ENCODE peak calls at places on chromosome 14, in seven cellular contexts. One of them, this sample, is unnamed.
A peak's percentile ranks its signal among the peaks of the same experiment; 100 is the strongest.

GRCh38 chr14:104726600-104727451 is 2.8 kb downstream of the ADSS1 start:
- DNase-seq in GM12865: no peak
- DNase-seq in nucleus accumbens: no peak
- DNase-seq in NCI-H1417 treated with DMSO at 0.1 percent for 48 hours: no peak
- DNase-seq in tibial artery: no peak
- DNase-seq in esophagus squamous epithelium: no peak
- DNase-seq in KG1: no peak
- DNase-seq in this sample: no peak

GRCh38 chr14:98437113-98437512 is 834.9 kb downstream of the BCL11B start:
- DNase-seq in GM12865: no peak
- DNase-seq in nucleus accumbens: no peak
- DNase-seq in NCI-H1417 treated with DMSO at 0.1 percent for 48 hours: no peak
- DNase-seq in tibial artery: no peak
- DNase-seq in esophagus squamous epithelium: no peak
- DNase-seq in KG1: no peak
- DNase-seq in this sample: no peak

GRCh38 chr14:99412122-99413061 is 68.3 kb downstream of the SETD3 start:
- DNase-seq in GM12865: no peak
- DNase-seq in nucleus accumbens: no peak
- DNase-seq in NCI-H1417 treated with DMSO at 0.1 percent for 48 hours: no peak
- DNase-seq in tibial artery: no peak
- DNase-seq in esophagus squamous epithelium: no peak
- DNase-seq in KG1: no peak
- DNase-seq in this sample: no peak

GRCh38 chr14:85333313-85333712 is 196.6 kb upstream of the FLRT2 start:
- DNase-seq in GM12865: no peak
- DNase-seq in nucleus accumbens: no peak
- DNase-seq in NCI-H1417 treated with DMSO at 0.1 percent for 48 hours: no peak
- DNase-seq in tibial artery: no peak
- DNase-seq in esophagus squamous epithelium: no peak
- DNase-seq in KG1: no peak
- DNase-seq in this sample: no peak

GRCh38 chr14:85402546-85403162 is 127.3 kb upstream of the FLRT2 start:
- DNase-seq in GM12865: no peak
- DNase-seq in nucleus accumbens: no peak
- DNase-seq in NCI-H1417 treated with DMSO at 0.1 percent for 48 hours: no peak
- DNase-seq in tibial artery: no peak
- DNase-seq in esophagus squamous epithelium: no peak
- DNase-seq in KG1: no peak
- DNase-seq in this sample: no peak

GRCh38 chr14:78530078-78530477 is 359.9 kb downstream of the NRXN3 start:
- DNase-seq in GM12865: peak; percentile 48
- DNase-seq in nucleus accumbens: no peak
- DNase-seq in NCI-H1417 treated with DMSO at 0.1 percent for 48 hours: no peak
- DNase-seq in tibial artery: no peak
- DNase-seq in esophagus squamous epithelium: no peak
- DNase-seq in KG1: peak; percentile 2
- DNase-seq in this sample: peak; percentile 59

GRCh38 chr14:74018029-74018703 is 922 bp downstream of the ENTPD5 start:
- DNase-seq in GM12865: no peak
- DNase-seq in nucleus accumbens: no peak
- DNase-seq in NCI-H1417 treated with DMSO at 0.1 percent for 48 hours: no peak
- DNase-seq in tibial artery: no peak
- DNase-seq in esophagus squamous epithelium: no peak
- DNase-seq in KG1: no peak
- DNase-seq in this sample: peak; percentile 74

GRCh38 chr14:69281450-69282169 is 21.7 kb downstream of the GALNT16 start:
- DNase-seq in GM12865: peak; percentile 36
- DNase-seq in nucleus accumbens: no peak
- DNase-seq in NCI-H1417 treated with DMSO at 0.1 percent for 48 hours: no peak
- DNase-seq in tibial artery: peak; percentile 52
- DNase-seq in esophagus squamous epithelium: no peak
- DNase-seq in KG1: no peak
- DNase-seq in this sample: peak; percentile 20

GRCh38 chr14:84090837-84091236 is 1439.1 kb upstream of the FLRT2 start:
- DNase-seq in GM12865: no peak
- DNase-seq in nucleus accumbens: no peak
- DNase-seq in NCI-H1417 treated with DMSO at 0.1 percent for 48 hours: no peak
- DNase-seq in tibial artery: no peak
- DNase-seq in esophagus squamous epithelium: no peak
- DNase-seq in KG1: no peak
- DNase-seq in this sample: no peak

GRCh38 chr14:23409966-23410635 is 2.0 kb upstream of the MYH6 start:
- DNase-seq in GM12865: no peak
- DNase-seq in nucleus accumbens: no peak
- DNase-seq in NCI-H1417 treated with DMSO at 0.1 percent for 48 hours: no peak
- DNase-seq in tibial artery: no peak
- DNase-seq in esophagus squamous epithelium: no peak
- DNase-seq in KG1: no peak
- DNase-seq in this sample: no peak

GRCh38 chr14:32656609-32657008 is 282.1 kb upstream of the NPAS3 start:
- DNase-seq in GM12865: no peak
- DNase-seq in nucleus accumbens: no peak
- DNase-seq in NCI-H1417 treated with DMSO at 0.1 percent for 48 hours: no peak
- DNase-seq in tibial artery: no peak
- DNase-seq in esophagus squamous epithelium: no peak
- DNase-seq in KG1: no peak
- DNase-seq in this sample: no peak

GRCh38 chr14:64953310-64953654 is 10.7 kb upstream of the GPX2 start:
- DNase-seq in GM12865: no peak
- DNase-seq in nucleus accumbens: no peak
- DNase-seq in NCI-H1417 treated with DMSO at 0.1 percent for 48 hours: no peak
- DNase-seq in tibial artery: no peak
- DNase-seq in esophagus squamous epithelium: no peak
- DNase-seq in KG1: no peak
- DNase-seq in this sample: no peak

GRCh38 chr14:38777401-38777800 is 325.6 kb downstream of the SEC23A start:
- DNase-seq in GM12865: no peak
- DNase-seq in nucleus accumbens: no peak
- DNase-seq in NCI-H1417 treated with DMSO at 0.1 percent for 48 hours: no peak
- DNase-seq in tibial artery: no peak
- DNase-seq in esophagus squamous epithelium: no peak
- DNase-seq in KG1: no peak
- DNase-seq in this sample: no peak

GRCh38 chr14:50068496-50068895 is 47.9 kb downstream of the VCPKMT start:
- DNase-seq in GM12865: no peak
- DNase-seq in nucleus accumbens: no peak
- DNase-seq in NCI-H1417 treated with DMSO at 0.1 percent for 48 hours: no peak
- DNase-seq in tibial artery: no peak
- DNase-seq in esophagus squamous epithelium: no peak
- DNase-seq in KG1: no peak
- DNase-seq in this sample: no peak

GRCh38 chr14:20707622-20708021 is 19.1 kb downstream of the ANG start:
- DNase-seq in GM12865: no peak
- DNase-seq in nucleus accumbens: no peak
- DNase-seq in NCI-H1417 treated with DMSO at 0.1 percent for 48 hours: no peak
- DNase-seq in tibial artery: no peak
- DNase-seq in esophagus squamous epithelium: no peak
- DNase-seq in KG1: no peak
- DNase-seq in this sample: peak; percentile 27

GRCh38 chr14:35400707-35401421 is 3.7 kb downstream of the NFKBIA start:
- DNase-seq in GM12865: peak; percentile 50
- DNase-seq in nucleus accumbens: no peak
- DNase-seq in NCI-H1417 treated with DMSO at 0.1 percent for 48 hours: no peak
- DNase-seq in tibial artery: no peak
- DNase-seq in esophagus squamous epithelium: no peak
- DNase-seq in KG1: no peak
- DNase-seq in this sample: peak; percentile 92

GRCh38 chr14:92074555-92074954 is 31.8 kb downstream of the ATXN3 start:
- DNase-seq in GM12865: no peak
- DNase-seq in nucleus accumbens: no peak
- DNase-seq in NCI-H1417 treated with DMSO at 0.1 percent for 48 hours: no peak
- DNase-seq in tibial artery: no peak
- DNase-seq in esophagus squamous epithelium: no peak
- DNase-seq in KG1: no peak
- DNase-seq in this sample: no peak

GRCh38 chr14:65210118-65210826 is 108.0 kb upstream of the MAX start:
- DNase-seq in GM12865: peak; percentile 83
- DNase-seq in nucleus accumbens: no peak
- DNase-seq in NCI-H1417 treated with DMSO at 0.1 percent for 48 hours: no peak
- DNase-seq in tibial artery: no peak
- DNase-seq in esophagus squamous epithelium: no peak
- DNase-seq in KG1: peak; percentile 55
- DNase-seq in this sample: no peak

GRCh38 chr14:105774001-105774400 is 247.6 kb downstream of the TMEM121 start:
- DNase-seq in GM12865: no peak
- DNase-seq in nucleus accumbens: no peak
- DNase-seq in NCI-H1417 treated with DMSO at 0.1 percent for 48 hours: no peak
- DNase-seq in tibial artery: no peak
- DNase-seq in esophagus squamous epithelium: no peak
- DNase-seq in KG1: no peak
- DNase-seq in this sample: no peak

GRCh38 chr14:20377171-20377570 is 33.7 kb downstream of the PARP2 start:
- DNase-seq in GM12865: no peak
- DNase-seq in nucleus accumbens: no peak
- DNase-seq in NCI-H1417 treated with DMSO at 0.1 percent for 48 hours: no peak
- DNase-seq in tibial artery: no peak
- DNase-seq in esophagus squamous epithelium: no peak
- DNase-seq in KG1: no peak
- DNase-seq in this sample: no peak

GRCh38 chr14:55877942-55878341 is 240.3 kb upstream of the PELI2 start:
- DNase-seq in GM12865: no peak
- DNase-seq in nucleus accumbens: no peak
- DNase-seq in NCI-H1417 treated with DMSO at 0.1 percent for 48 hours: no peak
- DNase-seq in tibial artery: no peak
- DNase-seq in esophagus squamous epithelium: no peak
- DNase-seq in KG1: no peak
- DNase-seq in this sample: no peak

GRCh38 chr14:29999013-29999539 is 71.4 kb upstream of the PRKD1 start:
- DNase-seq in GM12865: no peak
- DNase-seq in nucleus accumbens: no peak
- DNase-seq in NCI-H1417 treated with DMSO at 0.1 percent for 48 hours: no peak
- DNase-seq in tibial artery: no peak
- DNase-seq in esophagus squamous epithelium: no peak
- DNase-seq in KG1: no peak
- DNase-seq in this sample: no peak

GRCh38 chr14:34875031-34875922 is at the start of gene BAZ1A:
- DNase-seq in GM12865: peak; percentile 83
- DNase-seq in nucleus accumbens: no peak
- DNase-seq in NCI-H1417 treated with DMSO at 0.1 percent for 48 hours: peak; percentile 81
- DNase-seq in tibial artery: peak; percentile 82
- DNase-seq in esophagus squamous epithelium: no peak
- DNase-seq in KG1: peak; percentile 66
- DNase-seq in this sample: peak; percentile 73

GRCh38 chr14:23121401-23121800 is 2.3 kb upstream of the CEBPE start:
- DNase-seq in GM12865: peak; percentile 67
- DNase-seq in nucleus accumbens: no peak
- DNase-seq in NCI-H1417 treated with DMSO at 0.1 percent for 48 hours: no peak
- DNase-seq in tibial artery: peak; percentile 69
- DNase-seq in esophagus squamous epithelium: no peak
- DNase-seq in KG1: no peak
- DNase-seq in this sample: peak; percentile 37

GRCh38 chr14:100149789-100150611 is 9.4 kb downstream of the DEGS2 start:
- DNase-seq in GM12865: no peak
- DNase-seq in nucleus accumbens: no peak
- DNase-seq in NCI-H1417 treated with DMSO at 0.1 percent for 48 hours: no peak
- DNase-seq in tibial artery: no peak
- DNase-seq in esophagus squamous epithelium: no peak
- DNase-seq in KG1: no peak
- DNase-seq in this sample: no peak

GRCh38 chr14:22974530-22975313 is 7.6 kb downstream of the AJUBA start:
- DNase-seq in GM12865: no peak
- DNase-seq in nucleus accumbens: no peak
- DNase-seq in NCI-H1417 treated with DMSO at 0.1 percent for 48 hours: no peak
- DNase-seq in tibial artery: no peak
- DNase-seq in esophagus squamous epithelium: no peak
- DNase-seq in KG1: no peak
- DNase-seq in this sample: no peak

GRCh38 chr14:30355431-30355913 is 203.5 kb upstream of the G2E3 start:
- DNase-seq in GM12865: peak; percentile 81
- DNase-seq in nucleus accumbens: no peak
- DNase-seq in NCI-H1417 treated with DMSO at 0.1 percent for 48 hours: no peak
- DNase-seq in tibial artery: no peak
- DNase-seq in esophagus squamous epithelium: no peak
- DNase-seq in KG1: no peak
- DNase-seq in this sample: no peak

GRCh38 chr14:102517412-102518062 is 8.0 kb upstream of the ANKRD9 start:
- DNase-seq in GM12865: no peak
- DNase-seq in nucleus accumbens: no peak
- DNase-seq in NCI-H1417 treated with DMSO at 0.1 percent for 48 hours: no peak
- DNase-seq in tibial artery: no peak
- DNase-seq in esophagus squamous epithelium: no peak
- DNase-seq in KG1: no peak
- DNase-seq in this sample: peak; percentile 60

GRCh38 chr14:74704656-74705055 is 8.2 kb downstream of the AREL1 start:
- DNase-seq in GM12865: no peak
- DNase-seq in nucleus accumbens: no peak
- DNase-seq in NCI-H1417 treated with DMSO at 0.1 percent for 48 hours: no peak
- DNase-seq in tibial artery: no peak
- DNase-seq in esophagus squamous epithelium: no peak
- DNase-seq in KG1: no peak
- DNase-seq in this sample: no peak

GRCh38 chr14:33237102-33237501 is 298.4 kb downstream of the NPAS3 start:
- DNase-seq in GM12865: no peak
- DNase-seq in nucleus accumbens: no peak
- DNase-seq in NCI-H1417 treated with DMSO at 0.1 percent for 48 hours: no peak
- DNase-seq in tibial artery: no peak
- DNase-seq in esophagus squamous epithelium: no peak
- DNase-seq in KG1: no peak
- DNase-seq in this sample: no peak

GRCh38 chr14:61963926-61964325 is 201.7 kb downstream of the SNAPC1 start:
- DNase-seq in GM12865: no peak
- DNase-seq in nucleus accumbens: no peak
- DNase-seq in NCI-H1417 treated with DMSO at 0.1 percent for 48 hours: no peak
- DNase-seq in tibial artery: no peak
- DNase-seq in esophagus squamous epithelium: no peak
- DNase-seq in KG1: no peak
- DNase-seq in this sample: peak; percentile 81

GRCh38 chr14:52473557-52473956 is 78.7 kb downstream of the TXNDC16 start:
- DNase-seq in GM12865: peak; percentile 45
- DNase-seq in nucleus accumbens: no peak
- DNase-seq in NCI-H1417 treated with DMSO at 0.1 percent for 48 hours: no peak
- DNase-seq in tibial artery: no peak
- DNase-seq in esophagus squamous epithelium: no peak
- DNase-seq in KG1: no peak
- DNase-seq in this sample: no peak

GRCh38 chr14:90488256-90488655 is 91.4 kb downstream of the CALM1 start:
- DNase-seq in GM12865: no peak
- DNase-seq in nucleus accumbens: no peak
- DNase-seq in NCI-H1417 treated with DMSO at 0.1 percent for 48 hours: no peak
- DNase-seq in tibial artery: no peak
- DNase-seq in esophagus squamous epithelium: no peak
- DNase-seq in KG1: no peak
- DNase-seq in this sample: no peak

GRCh38 chr14:54529811-54530210 is 20.1 kb downstream of the CGRRF1 start:
- DNase-seq in GM12865: no peak
- DNase-seq in nucleus accumbens: no peak
- DNase-seq in NCI-H1417 treated with DMSO at 0.1 percent for 48 hours: no peak
- DNase-seq in tibial artery: no peak
- DNase-seq in esophagus squamous epithelium: no peak
- DNase-seq in KG1: no peak
- DNase-seq in this sample: no peak

GRCh38 chr14:102608064-102608446 is 15.6 kb downstream of the RCOR1 start:
- DNase-seq in GM12865: peak; percentile 92
- DNase-seq in nucleus accumbens: no peak
- DNase-seq in NCI-H1417 treated with DMSO at 0.1 percent for 48 hours: no peak
- DNase-seq in tibial artery: no peak
- DNase-seq in esophagus squamous epithelium: no peak
- DNase-seq in KG1: no peak
- DNase-seq in this sample: no peak

GRCh38 chr14:95953111-95953724 is 76.6 kb downstream of the TUNAR start:
- DNase-seq in GM12865: no peak
- DNase-seq in nucleus accumbens: no peak
- DNase-seq in NCI-H1417 treated with DMSO at 0.1 percent for 48 hours: no peak
- DNase-seq in tibial artery: no peak
- DNase-seq in esophagus squamous epithelium: no peak
- DNase-seq in KG1: no peak
- DNase-seq in this sample: no peak

GRCh38 chr14:69090187-69090789 is 62.6 kb downstream of the DCAF5 start:
- DNase-seq in GM12865: peak; percentile 46
- DNase-seq in nucleus accumbens: no peak
- DNase-seq in NCI-H1417 treated with DMSO at 0.1 percent for 48 hours: no peak
- DNase-seq in tibial artery: no peak
- DNase-seq in esophagus squamous epithelium: no peak
- DNase-seq in KG1: no peak
- DNase-seq in this sample: peak; percentile 65